ENCODE peak calls at places on chromosomes 2 and 18, in four cellular contexts. O is H9, Q is IMR-90, E is mesenchymal stem cell. D is an unnamed sample.

GRCh38 chr2:105184420-105184819 is 57.1 kb upstream of the GPR45 start:
- DNase-seq in E (no peak), O (peak), Q (no peak), D (no peak)

GRCh38 chr2:172052000-172052983 is 33.0 kb upstream of the DLX1 start:
- DNase-seq in E (peak), O (no peak), Q (peak), D (no peak)

GRCh38 chr2:172088245-172089004 is 3.1 kb downstream of the DLX1 start:
- DNase-seq in Q (no peak), O (peak), E (no peak), D (no peak)

GRCh38 chr18:49094979-49095632 is 144.3 kb upstream of the SMAD7 start:
- DNase-seq in E (peak), Q (peak), O (no peak), D (no peak)

GRCh38 chr2:127580167-127581049 is 44.9 kb downstream of the MYO7B start:
- DNase-seq in E (no peak), Q (no peak), O (no peak), D (no peak)

GRCh38 chr18:51399491-51400122 is 202.1 kb upstream of the MEX3C start:
- DNase-seq in O (no peak), E (no peak), Q (no peak), D (peak)

GRCh38 chr2:215860076-215860475 is 153.3 kb downstream of the MREG start:
- DNase-seq in E (no peak), O (no peak), Q (no peak), D (peak)

GRCh38 chr18:70288851-70289328 is at the start of gene SOCS6:
- DNase-seq in O (peak), Q (peak), E (peak), D (peak)

GRCh38 chr18:5895886-5896740 is 791 bp upstream of the TMEM200C start:
- DNase-seq in O (peak), E (peak), Q (peak), D (peak)

GRCh38 chr2:145682536-145683157 is 1162.7 kb upstream of the ZEB2 start:
- DNase-seq in E (no peak), Q (peak), O (no peak), D (no peak)

GRCh38 chr2:198096007-198096406 is 291.6 kb downstream of the PLCL1 start:
- DNase-seq in O (no peak), Q (no peak), E (no peak), D (no peak)

GRCh38 chr2:171598713-171599319 is 76.5 kb downstream of the CYBRD1 start:
- DNase-seq in E (peak), O (peak), Q (peak), D (peak)

GRCh38 chr18:52700116-52700515 is 360.1 kb downstream of the DCC start:
- DNase-seq in Q (no peak), O (no peak), E (no peak), D (no peak)

GRCh38 chr18:22674300-22674699 is 256.6 kb upstream of the CTAGE1 start:
- DNase-seq in O (no peak), E (peak), Q (peak), D (peak)

GRCh38 chr2:11753452-11753885 is 7.0 kb downstream of the LPIN1 start:
- DNase-seq in O (no peak), Q (no peak), E (peak), D (no peak)

GRCh38 chr2:121104721-121105141 is 180.3 kb downstream of the TFCP2L1 start:
- DNase-seq in E (peak), O (no peak), Q (peak), D (no peak)

GRCh38 chr18:45248240-45248903 is 366.9 kb upstream of the SLC14A2 start:
- DNase-seq in O (no peak), E (peak), Q (peak), D (peak)

GRCh38 chr2:162006326-162006725 is 67.7 kb downstream of the DPP4 start:
- DNase-seq in O (no peak), Q (no peak), E (no peak), D (no peak)

GRCh38 chr2:171293661-171294060 is 133.0 kb upstream of the TLK1 start:
- DNase-seq in Q (peak), O (no peak), E (no peak), D (no peak)

GRCh38 chr2:221649045-221649444 is 76.9 kb upstream of the EPHA4 start:
- DNase-seq in O (no peak), Q (no peak), E (no peak), D (no peak)

GRCh38 chr2:1234731-1235308 is 178.4 kb upstream of the TPO start:
- DNase-seq in E (no peak), Q (peak), O (no peak), D (no peak)

GRCh38 chr2:28063492-28063962 is 173.0 kb downstream of the BABAM2 start:
- DNase-seq in O (no peak), Q (no peak), E (no peak), D (no peak)

GRCh38 chr2:141341444-141341843 is 789.4 kb downstream of the LRP1B start:
- DNase-seq in E (peak), Q (peak), O (no peak), D (no peak)

GRCh38 chr2:106020821-106021316 is 173.2 kb downstream of the UXS1 start:
- DNase-seq in Q (no peak), E (no peak), O (no peak), D (no peak)

GRCh38 chr18:45749918-45750689 is 26.1 kb downstream of the SLC14A1 start:
- DNase-seq in O (no peak), Q (peak), E (no peak), D (no peak)

GRCh38 chr18:12750076-12750707 is 47.4 kb downstream of the PSMG2 start:
- DNase-seq in O (no peak), E (no peak), Q (no peak), D (no peak)

GRCh38 chr2:130963849-130964793 is 127.4 kb downstream of the ARHGEF4 start:
- DNase-seq in Q (no peak), O (peak), E (no peak), D (peak)

GRCh38 chr2:108971661-108972566 is 17.1 kb downstream of the EDAR start:
- DNase-seq in Q (no peak), O (no peak), E (no peak), D (no peak)

GRCh38 chr2:17521621-17522020 is 3.4 kb upstream of the RAD51AP2 start:
- DNase-seq in E (no peak), O (no peak), Q (no peak), D (no peak)

GRCh38 chr18:52716926-52717325 is 376.9 kb downstream of the DCC start:
- DNase-seq in O (no peak), Q (peak), E (no peak), D (peak)

GRCh38 chr2:232512557-232512956 is 7.6 kb upstream of the PRSS56 start:
- DNase-seq in E (no peak), O (no peak), Q (no peak), D (no peak)

GRCh38 chr2:232508246-232508645 is 11.9 kb upstream of the PRSS56 start:
- DNase-seq in O (peak), E (no peak), Q (no peak), D (no peak)

GRCh38 chr2:232513389-232513788 is 6.8 kb upstream of the PRSS56 start:
- DNase-seq in Q (no peak), O (no peak), E (no peak), D (no peak)

GRCh38 chr2:232515599-232515998 is 4.6 kb upstream of the PRSS56 start:
- DNase-seq in Q (no peak), E (no peak), O (no peak), D (no peak)

DNA sequence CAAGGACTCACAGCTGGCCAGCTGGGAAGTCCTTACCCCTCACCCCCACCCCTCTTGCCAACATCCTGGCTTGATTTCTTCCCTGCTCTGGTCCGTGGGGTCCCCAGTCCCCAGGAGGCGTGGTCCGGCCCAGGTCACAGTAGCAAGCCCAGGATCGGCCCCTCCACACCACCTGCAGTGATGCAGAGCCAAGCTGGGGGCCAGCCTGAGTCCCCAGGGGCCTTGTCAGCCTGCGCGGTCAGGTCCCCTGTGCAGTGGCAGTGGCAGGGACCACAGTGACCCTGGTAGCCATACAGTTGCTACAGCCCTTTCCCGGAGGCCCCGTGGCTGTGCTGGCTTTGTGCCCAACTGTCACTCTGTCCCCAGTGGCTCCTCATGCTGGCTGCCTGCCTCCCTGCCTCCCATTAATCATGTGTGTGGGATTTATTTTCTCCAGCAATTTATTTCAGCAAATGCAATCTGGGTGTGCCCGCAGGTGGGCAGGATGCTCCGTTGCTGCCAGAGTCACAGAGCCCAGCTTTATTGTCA is 8.8 kb upstream of the PRSS56 start:
- DNase-seq in O (no peak), E (no peak), Q (no peak), D (no peak)
- H4K8ac ChIP-seq in O (no peak), E (no peak), Q (no peak), D (no peak)

DNA sequence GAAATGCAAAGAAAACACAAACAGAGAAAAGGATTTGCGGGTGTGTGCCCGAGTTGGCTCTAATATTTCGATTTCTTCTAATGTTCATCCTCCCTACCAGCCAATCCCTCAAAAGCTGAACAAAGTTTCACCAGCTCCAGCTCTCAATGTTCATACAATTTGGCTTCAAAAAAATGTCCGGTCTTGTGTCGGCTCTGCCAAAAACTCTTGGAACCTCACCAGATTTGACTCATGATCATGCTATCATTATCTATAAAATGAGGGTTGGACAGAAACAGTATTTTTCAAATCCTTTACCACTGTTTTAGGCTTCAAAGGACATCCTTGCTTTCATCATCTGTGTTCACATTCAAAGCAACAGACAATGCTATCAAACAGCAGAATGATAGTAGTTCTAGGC is 88.2 kb downstream of the CRACDL start:
- DNase-seq in E (no peak), Q (no peak), O (no peak), D (no peak)
- H4K8ac ChIP-seq in E (no peak), Q (no peak), O (no peak), D (no peak)

GRCh38 chr2:235494716-235495372 is 1.0 kb downstream of the AGAP1 start:
- DNase-seq in E (peak), O (no peak), Q (peak), D (peak)

GRCh38 chr2:235495373-235496238 is 1.8 kb downstream of the AGAP1 start:
- DNase-seq in Q (no peak), E (no peak), O (no peak), D (no peak)

GRCh38 chr2:235493775-235494715 is at the start of gene AGAP1:
- DNase-seq in E (peak), Q (peak), O (peak), D (peak)

GRCh38 chr2:235493402-235493774 is 455 bp upstream of the AGAP1 start:
- DNase-seq in Q (peak), E (no peak), O (no peak), D (peak)

DNA sequence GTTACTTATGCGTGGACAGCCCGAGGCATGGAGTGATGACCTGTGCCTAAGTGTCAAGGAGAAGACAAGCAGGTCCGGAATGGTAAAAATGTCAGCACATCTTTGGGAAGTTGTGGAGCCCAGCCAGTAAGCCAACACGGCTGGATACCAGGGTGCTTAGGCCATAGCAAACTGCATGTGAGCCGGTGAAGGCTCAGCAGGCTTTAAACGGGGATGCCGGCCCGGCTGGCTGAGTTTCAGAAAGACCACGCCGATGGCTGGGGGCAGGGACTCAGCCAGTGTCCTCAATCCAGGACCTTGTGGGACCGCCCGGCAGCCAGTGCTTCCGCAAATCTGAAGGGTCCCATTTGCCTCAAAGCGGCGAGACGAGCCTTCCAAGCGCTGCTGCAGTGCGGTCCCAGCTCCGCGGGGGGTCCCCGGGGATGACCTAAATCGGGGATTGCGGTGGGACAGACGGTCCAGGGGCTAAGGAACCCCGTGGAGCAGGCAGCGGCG is 946 bp upstream of the AGAP1 start:
- DNase-seq in E (no peak), O (peak), Q (no peak), D (peak)
- H4K8ac ChIP-seq in E (peak), O (no peak), Q (peak), D (peak)

DNA sequence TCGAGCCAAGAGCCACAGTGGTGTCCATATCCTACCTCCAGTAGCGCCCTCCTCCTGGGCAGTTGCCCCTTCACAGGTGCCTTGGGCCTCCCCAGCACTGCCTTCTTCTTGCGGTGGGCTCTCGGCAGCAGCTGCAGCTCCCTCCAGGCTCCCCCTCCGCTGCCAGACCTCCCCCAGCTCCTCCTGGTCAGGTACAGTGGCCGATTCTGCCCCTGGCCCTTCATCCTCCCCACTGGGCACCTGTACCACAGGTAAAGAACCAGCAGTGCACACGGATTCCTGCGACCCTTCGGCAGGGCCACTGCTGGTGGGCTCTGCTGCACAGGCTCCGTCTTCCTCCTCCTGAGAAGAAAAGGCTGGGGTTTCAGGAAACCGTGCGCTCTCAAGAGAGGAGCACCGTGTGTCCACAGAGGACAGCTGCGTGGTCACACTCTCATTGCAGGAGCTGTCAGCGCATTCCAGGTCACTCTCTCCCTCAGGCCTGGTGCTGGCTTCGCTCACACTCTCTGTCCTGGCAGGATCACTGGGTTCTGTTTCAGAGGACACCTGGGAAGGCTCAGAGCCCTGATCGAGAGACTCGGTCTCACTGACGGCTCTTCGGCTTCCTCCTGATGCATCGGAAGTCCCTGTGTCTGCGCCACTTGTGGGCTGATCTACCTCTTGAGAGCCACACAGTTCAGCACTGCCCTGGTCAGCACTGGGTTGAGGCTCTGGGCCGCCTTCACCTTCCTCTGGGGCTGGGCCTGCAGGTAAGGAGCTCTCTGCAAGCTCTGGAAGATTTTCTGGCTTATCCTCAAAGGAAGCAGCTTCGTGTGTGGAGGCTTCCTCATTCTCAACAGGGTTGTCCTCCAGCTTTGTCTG is 147.4 kb upstream of the STK17B start:
- DNase-seq in E (no peak), Q (no peak), O (no peak), D (no peak)
- H4K8ac ChIP-seq in E (no peak), Q (no peak), O (no peak), D (no peak)

GRCh38 chr2:209591021-209591420 is 167.2 kb downstream of the MAP2 start:
- DNase-seq in O (no peak), E (no peak), Q (no peak), D (no peak)
- H4K8ac ChIP-seq in O (no peak), E (no peak), Q (no peak), D (no peak)

GRCh38 chr18:63085611-63086010 is 234.0 kb downstream of the BCL2 start:
- DNase-seq in Q (no peak), E (no peak), O (no peak), D (no peak)

GRCh38 chr18:63089041-63089440 is 230.5 kb downstream of the BCL2 start:
- DNase-seq in Q (no peak), E (no peak), O (no peak), D (no peak)

GRCh38 chr18:63087421-63088230 is 231.9 kb downstream of the BCL2 start:
- DNase-seq in E (no peak), Q (no peak), O (no peak), D (peak)

GRCh38 chr18:63090334-63090733 is 229.2 kb downstream of the BCL2 start:
- DNase-seq in E (no peak), Q (no peak), O (no peak), D (no peak)

GRCh38 chr18:63088262-63088661 is 231.3 kb downstream of the BCL2 start:
- DNase-seq in E (no peak), O (peak), Q (no peak), D (peak)
- H4K8ac ChIP-seq in E (no peak), O (no peak), Q (no peak), D (peak)

DNA sequence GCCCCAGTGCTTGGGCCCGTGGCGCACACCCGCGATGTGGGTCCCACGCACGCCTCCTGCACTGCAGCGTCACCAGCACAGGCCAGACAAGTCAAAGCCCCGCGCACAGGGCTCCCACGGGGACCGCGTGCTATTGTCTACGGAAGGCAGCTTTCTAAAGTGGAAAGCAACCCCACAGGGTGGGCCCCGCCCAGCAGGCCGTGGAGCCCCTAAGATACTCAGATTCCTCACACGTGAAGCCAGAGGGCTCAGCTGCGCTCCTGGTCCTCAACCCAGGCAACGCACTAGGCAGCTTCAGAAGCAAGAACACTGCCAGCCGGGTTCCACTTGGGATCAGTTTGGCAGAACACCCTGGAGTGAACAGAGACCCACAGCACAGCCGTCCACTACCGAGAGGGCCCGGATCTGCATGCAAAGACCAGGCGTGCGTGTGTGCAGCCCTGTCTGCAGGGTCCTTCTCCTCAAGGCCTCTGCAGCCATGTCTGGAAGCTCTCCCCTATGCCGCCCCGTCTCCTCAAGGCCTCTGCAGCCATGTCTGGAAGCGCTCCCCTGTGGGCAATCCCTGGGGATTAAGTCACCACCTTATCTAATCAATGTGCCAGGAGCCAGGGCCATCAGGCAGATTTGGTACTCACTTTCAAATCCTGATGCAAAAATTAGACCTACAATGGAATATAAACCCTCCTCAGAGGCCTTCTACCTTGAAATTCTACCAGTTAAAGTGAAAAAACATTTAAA is 231.3 kb downstream of the HDAC4 start:
- DNase-seq in Q (no peak), O (no peak), E (no peak), D (no peak)
- H4K8ac ChIP-seq in Q (no peak), O (no peak), E (no peak), D (no peak)

DNA sequence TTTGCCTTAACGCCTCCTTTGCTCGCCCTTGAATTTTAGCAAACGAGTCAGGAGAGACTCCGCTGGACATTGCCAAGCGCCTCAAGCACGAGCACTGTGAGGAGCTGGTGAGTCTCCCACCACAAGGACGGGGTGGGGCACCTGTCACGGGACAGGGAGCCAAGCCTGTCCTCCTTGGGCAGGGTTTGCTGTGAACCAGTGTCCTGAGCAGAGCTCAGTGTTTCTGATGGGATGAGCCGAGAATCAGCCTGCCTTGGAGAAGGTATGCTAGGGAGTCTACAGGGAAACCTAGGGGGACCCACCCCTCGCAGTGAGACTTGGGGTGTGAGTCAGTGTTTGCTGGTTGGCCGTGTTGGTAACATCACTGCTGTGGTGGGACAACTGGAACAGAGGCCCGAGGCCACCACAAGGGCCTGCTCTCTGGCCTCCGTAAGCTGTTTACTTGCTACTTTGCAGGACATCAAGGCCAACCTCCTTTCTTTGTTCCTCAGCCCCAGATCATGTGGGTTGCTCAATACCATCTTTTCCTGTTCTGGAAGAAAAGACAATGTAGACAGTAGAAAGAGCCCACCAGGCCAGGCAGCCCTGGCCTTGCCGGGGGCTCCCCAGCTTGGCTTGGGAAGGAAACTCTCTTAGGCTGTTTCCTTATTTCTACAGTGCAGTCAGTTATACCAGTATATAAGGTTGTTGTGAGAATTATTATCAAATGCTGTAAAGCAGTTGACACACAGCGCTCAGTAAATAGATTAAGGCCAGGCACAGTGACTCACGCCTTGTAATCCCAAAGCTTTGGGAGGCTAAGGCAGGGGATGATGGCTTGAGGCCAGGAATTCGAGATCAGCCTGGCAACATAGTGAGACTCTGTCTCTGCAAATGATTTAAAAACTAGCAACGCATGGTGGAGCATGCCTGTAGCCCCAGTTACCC is 42.4 kb downstream of the ITGB1BP1 start:
- DNase-seq in Q (peak), O (no peak), E (peak), D (no peak)
- H4K8ac ChIP-seq in Q (peak), O (no peak), E (peak), D (peak)